ENCODE peak calls at places on chromosome 15, in five cellular contexts. V, H, J, D and F are unnamed samples.

GRCh38 chr15:90970274-90970673 is 15.6 kb downstream of the RCCD1 start:
- DNase-seq in V (no peak), H (no peak), J (no peak), D (no peak), F (no peak)

GRCh38 chr15:73631915-73632669 is 1.1 kb downstream of the NPTN start:
- DNase-seq in V (peak; percentile 25), H (no peak), J (no peak), D (peak; percentile 74), F (peak; percentile 53)

GRCh38 chr15:62770111-62770660 is 272.4 kb upstream of the TPM1 start:
- DNase-seq in V (no peak), H (no peak), J (no peak), D (no peak), F (no peak)

GRCh38 chr15:60971719-60972118 is 257.4 kb downstream of the RORA start:
- DNase-seq in V (no peak), H (no peak), J (no peak), D (no peak), F (no peak)

GRCh38 chr15:29669823-29670222 is 152.4 kb downstream of the TJP1 start:
- DNase-seq in V (no peak), H (no peak), J (no peak), D (peak; percentile 53), F (no peak)

GRCh38 chr15:44010114-44010513 is 183.3 kb downstream of the WDR76 start:
- DNase-seq in V (no peak), H (no peak), J (no peak), D (peak; percentile 62), F (peak; percentile 70)

GRCh38 chr15:40323953-40324937 is 753 bp downstream of the INAFM2 start:
- DNase-seq in V (peak; percentile 44), H (no peak), J (no peak), D (peak; percentile 56), F (no peak)

GRCh38 chr15:101013151-101013550 is 94.0 kb downstream of the LRRK1 start:
- DNase-seq in V (no peak), H (no peak), J (no peak), D (no peak), F (no peak)

GRCh38 chr15:57692709-57693108 is 13.8 kb upstream of the POLR2M start:
- DNase-seq in V (peak; percentile 75), H (no peak), J (no peak), D (peak; percentile 34), F (peak; percentile 63)

GRCh38 chr15:78047631-78048409 is 29.7 kb downstream of the TBC1D2B start:
- DNase-seq in V (peak; percentile 53), H (no peak), J (peak; percentile 48), D (peak; percentile 86), F (peak; percentile 74)

GRCh38 chr15:77138167-77138522 is 67.2 kb upstream of the TSPAN3 start:
- DNase-seq in V (no peak), H (no peak), J (no peak), D (no peak), F (no peak)

GRCh38 chr15:58203537-58203936 is 65.4 kb downstream of the AQP9 start:
- DNase-seq in V (peak; percentile 94), H (no peak), J (no peak), D (peak; percentile 49), F (peak; percentile 96)

GRCh38 chr15:92629276-92629974 is 26.1 kb downstream of the FAM174B start:
- DNase-seq in V (no peak), H (no peak), J (no peak), D (no peak), F (no peak)

GRCh38 chr15:51600114-51600513 is 22.5 kb downstream of the DMXL2 start:
- DNase-seq in V (no peak), H (no peak), J (no peak), D (peak; percentile 33), F (peak; percentile 20)

GRCh38 chr15:81235276-81235675 is 38.6 kb downstream of the IL16 start:
- DNase-seq in V (no peak), H (no peak), J (no peak), D (no peak), F (peak; percentile 4)

GRCh38 chr15:56261854-56262509 is 18.3 kb upstream of the RFX7 start:
- DNase-seq in V (no peak), H (no peak), J (no peak), D (no peak), F (no peak)

GRCh38 chr15:66847565-66847991 is 145.5 kb downstream of the SMAD6 start:
- DNase-seq in V (no peak), H (no peak), J (no peak), D (no peak), F (no peak)

GRCh38 chr15:75368689-75369239 is 357 bp upstream of the MAN2C1 start:
- DNase-seq in V (peak; percentile 33), H (no peak), J (no peak), D (no peak), F (no peak)

GRCh38 chr15:85839637-85840036 is 44.9 kb upstream of the KLHL25 start:
- DNase-seq in V (no peak), H (no peak), J (no peak), D (no peak), F (no peak)

GRCh38 chr15:69338535-69339213 is 40.0 kb downstream of the PAQR5 start:
- DNase-seq in V (no peak), H (peak; percentile 18), J (no peak), D (no peak), F (no peak)

GRCh38 chr15:67551207-67551743 is 8.8 kb downstream of the MAP2K5 start:
- DNase-seq in V (no peak), H (no peak), J (no peak), D (no peak), F (no peak)

GRCh38 chr15:88574646-88575045 is 28.2 kb upstream of the DET1 start:
- DNase-seq in V (no peak), H (no peak), J (no peak), D (no peak), F (no peak)

GRCh38 chr15:39194431-39194830 is 386.4 kb upstream of the THBS1 start:
- DNase-seq in V (peak; percentile 93), H (no peak), J (no peak), D (peak; percentile 36), F (peak; percentile 73)

GRCh38 chr15:67779160-67780111 is 45.9 kb upstream of the SKOR1 start:
- DNase-seq in V (no peak), H (no peak), J (no peak), D (no peak), F (no peak)